ENCODE peak calls at places on chromosomes 3 and 15, in seven cellular contexts. S is cardiac fibroblast, L is A549, F is foreskin keratinocyte, Z is Caco-2, I is H9, E is BJ. O is an unnamed sample.

GRCh38 chr3:160006282-160007163 is 17.9 kb downstream of the IL12A start:
- DNase-seq in S (peak; percentile 83), L (peak; percentile 77), F (peak; percentile 57), Z (peak; percentile 47), I (peak; percentile 46), E (no peak), O (peak; percentile 56)

GRCh38 chr3:144868506-144868905 is 896.9 kb downstream of the DIPK2A start:
- DNase-seq in S (peak; percentile 33), L (no peak), F (no peak), Z (no peak), I (no peak), E (no peak), O (no peak)

GRCh38 chr15:42084465-42085235 is 9.7 kb downstream of the PLA2G4D start:
- DNase-seq in S (peak; percentile 66), L (peak; percentile 52), F (peak; percentile 94), Z (peak; percentile 69), I (peak; percentile 89), E (no peak), O (no peak)

GRCh38 chr15:65303687-65304392 is 637 bp upstream of the RNU5B-1 start:
- DNase-seq in S (peak; percentile 68), L (peak; percentile 80), F (peak; percentile 76), Z (peak; percentile 66), I (peak; percentile 64), E (no peak), O (no peak)

GRCh38 chr3:23778451-23778850 is 27.3 kb upstream of the UBE2E1 start:
- DNase-seq in S (peak; percentile 67), L (no peak), F (no peak), Z (no peak), I (no peak), E (no peak), O (peak; percentile 59)

GRCh38 chr3:181717505-181717904 is 5.8 kb downstream of the SOX2 start:
- DNase-seq in S (no peak), L (no peak), F (no peak), Z (no peak), I (no peak), E (no peak), O (no peak)

GRCh38 chr3:8497582-8497981 is 4.0 kb upstream of the LMCD1 start:
- DNase-seq in S (no peak), L (peak; percentile 48), F (peak; percentile 81), Z (peak; percentile 63), I (no peak), E (no peak), O (no peak)

GRCh38 chr15:47872869-47873301 is 155.6 kb downstream of the SEMA6D start:
- DNase-seq in S (peak; percentile 41), L (no peak), F (no peak), Z (no peak), I (no peak), E (no peak), O (no peak)

GRCh38 chr3:30042274-30042859 is 564.0 kb upstream of the TGFBR2 start:
- DNase-seq in S (peak; percentile 87), L (peak; percentile 80), F (peak; percentile 47), Z (peak; percentile 69), I (peak; percentile 55), E (peak; percentile 10), O (peak; percentile 56)

GRCh38 chr3:160677459-160677901 is 520 bp downstream of the ARL14 start:
- DNase-seq in S (no peak), L (peak; percentile 40), F (peak; percentile 52), Z (peak; percentile 43), I (no peak), E (no peak), O (no peak)

GRCh38 chr15:42137461-42138261 is 18.8 kb downstream of the PLA2G4F start:
- DNase-seq in S (peak; percentile 68), L (peak; percentile 47), F (peak; percentile 52), Z (peak; percentile 16), I (peak; percentile 50), E (peak; percentile 2), O (no peak)

GRCh38 chr3:115814778-115815380 is 191.6 kb downstream of the GAP43 start:
- DNase-seq in S (peak; percentile 79), L (peak; percentile 68), F (peak; percentile 52), Z (peak; percentile 63), I (peak; percentile 83), E (no peak), O (no peak)

GRCh38 chr3:42691861-42692666 is 6.7 kb downstream of the KLHL40 start:
- DNase-seq in S (no peak), L (no peak), F (no peak), Z (no peak), I (no peak), E (no peak), O (no peak)

GRCh38 chr15:65101418-65101890 is 13.5 kb downstream of the UBAP1L start:
- DNase-seq in S (peak; percentile 81), L (peak; percentile 65), F (peak; percentile 30), Z (peak; percentile 66), I (peak; percentile 87), E (no peak), O (no peak)

GRCh38 chr3:158771018-158771350 is 30.9 kb upstream of the MFSD1 start:
- DNase-seq in S (no peak), L (no peak), F (no peak), Z (no peak), I (no peak), E (no peak), O (no peak)

GRCh38 chr3:125061170-125061569 is 5.4 kb upstream of the HEG1 start:
- DNase-seq in S (peak; percentile 97), L (no peak), F (no peak), Z (no peak), I (no peak), E (peak; percentile 37), O (peak; percentile 51)

GRCh38 chr3:120170223-120170622 is 76.0 kb upstream of the GSK3B start:
- DNase-seq in S (peak; percentile 22), L (peak; percentile 61), F (peak; percentile 97), Z (no peak), I (no peak), E (peak; percentile 58), O (no peak)

GRCh38 chr15:59353994-59354951 is 18.4 kb downstream of the MYO1E start:
- DNase-seq in S (no peak), L (no peak), F (no peak), Z (no peak), I (peak; percentile 78), E (no peak), O (no peak)

GRCh38 chr15:41948499-41948898 is 23.9 kb downstream of the EHD4 start:
- DNase-seq in S (no peak), L (no peak), F (no peak), Z (no peak), I (no peak), E (no peak), O (no peak)

GRCh38 chr3:150545419-150546225 is 674 bp downstream of the SERP1 start:
- DNase-seq in S (no peak), L (peak; percentile 19), F (peak; percentile 36), Z (peak; percentile 43), I (no peak), E (no peak), O (no peak)

GRCh38 chr15:71591057-71591456 is 219.3 kb upstream of the NR2E3 start:
- DNase-seq in S (no peak), L (no peak), F (no peak), Z (no peak), I (no peak), E (no peak), O (no peak)

GRCh38 chr3:14371573-14372474 is 30.6 kb upstream of the SLC6A6 start:
- DNase-seq in S (peak; percentile 58), L (peak; percentile 87), F (peak; percentile 49), Z (peak; percentile 64), I (no peak), E (peak; percentile 51), O (peak; percentile 12)

GRCh38 chr3:182248349-182248880 is 536.7 kb downstream of the SOX2 start:
- DNase-seq in S (no peak), L (no peak), F (no peak), Z (no peak), I (no peak), E (no peak), O (no peak)

GRCh38 chr3:129439381-129439816 is 349 bp downstream of the MBD4 start:
- DNase-seq in S (no peak), L (peak; percentile 15), F (no peak), Z (no peak), I (no peak), E (no peak), O (no peak)

GRCh38 chr15:55588070-55588817 is at the start of gene PYGO1:
- DNase-seq in S (peak; percentile 78), L (peak; percentile 78), F (peak; percentile 32), Z (peak; percentile 72), I (peak; percentile 62), E (no peak), O (peak; percentile 22)

GRCh38 chr3:119352235-119352634 is 58.1 kb downstream of the ARHGAP31 start:
- DNase-seq in S (no peak), L (no peak), F (no peak), Z (no peak), I (no peak), E (no peak), O (no peak)

GRCh38 chr15:33007295-33007855 is 187.1 kb downstream of the FMN1 start:
- DNase-seq in S (peak; percentile 59), L (peak; percentile 67), F (no peak), Z (no peak), I (peak; percentile 45), E (no peak), O (no peak)
- TF ChIP-seq CTCF in S (peak; percentile 21), L (peak; percentile 48), F (peak; percentile 50), Z (no peak), I (peak; percentile 60), E (peak; percentile 31), O (peak; percentile 20)

GRCh38 chr3:11825271-11825670 is 21.4 kb downstream of the TAMM41 start:
- DNase-seq in S (no peak), L (no peak), F (no peak), Z (no peak), I (no peak), E (no peak), O (no peak)

GRCh38 chr3:11819146-11819545 is 27.5 kb downstream of the TAMM41 start:
- DNase-seq in S (no peak), L (no peak), F (peak; percentile 67), Z (no peak), I (no peak), E (no peak), O (no peak)

GRCh38 chr3:11818033-11818432 is 28.7 kb downstream of the TAMM41 start:
- DNase-seq in S (no peak), L (no peak), F (peak; percentile 95), Z (no peak), I (no peak), E (no peak), O (no peak)

GRCh38 chr3:11820540-11821041 is 26.1 kb downstream of the TAMM41 start:
- DNase-seq in S (no peak), L (peak; percentile 5), F (peak; percentile 9), Z (no peak), I (peak; percentile 30), E (no peak), O (no peak)
- TF ChIP-seq CTCF in S (peak; percentile 16), L (no peak), F (no peak), Z (no peak), I (peak; percentile 31), E (peak; percentile 31), O (no peak)

DNA sequence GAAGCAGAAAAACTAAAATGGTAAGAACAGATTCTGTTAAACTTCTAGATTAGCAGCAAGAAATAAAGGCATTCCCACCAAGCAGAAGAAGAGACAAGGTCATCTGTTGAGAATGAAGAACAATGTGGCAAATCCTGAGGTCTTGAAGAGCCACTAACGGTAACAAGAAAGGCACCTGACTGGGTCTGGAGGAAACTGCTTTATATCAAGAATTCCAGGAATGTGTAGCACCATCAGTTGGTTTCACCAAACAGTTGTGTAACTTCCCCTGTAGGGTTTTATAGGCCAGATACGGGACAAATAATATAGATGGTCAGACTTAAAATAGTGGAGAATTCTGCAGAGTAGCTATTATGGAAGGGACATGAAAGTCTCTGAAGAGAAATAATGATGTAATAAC is 57.3 kb downstream of the ACAP2 start:
- DNase-seq in S (peak; percentile 57), L (peak; percentile 15), F (peak; percentile 40), Z (no peak), I (no peak), E (peak; percentile 5), O (no peak)
- TF ChIP-seq CTCF in S (no peak), L (no peak), F (no peak), Z (no peak), I (no peak), E (no peak), O (no peak)

GRCh38 chr15:34078900-34079299 is 22.8 kb downstream of the EMC7 start:
- DNase-seq in S (no peak), L (no peak), F (no peak), Z (no peak), I (no peak), E (no peak), O (no peak)
- TF ChIP-seq CTCF in S (no peak), L (no peak), F (no peak), Z (no peak), I (no peak), E (no peak), O (no peak)